ENCODE peak calls at places on chromosomes 12 and 14, in eight cellular contexts. K is thyroid gland, E is astrocyte of the spinal cord, S is fibroblast of mammary gland, D is fibroblast of the aortic adventitia, T is H1, W is heart left ventricle, Q is ovary. L is an unnamed sample.

GRCh38 chr12:981176-981828 is 9.7 kb upstream of the ERC1 start:
- DNase-seq in W (no peak), T (no peak), Q (no peak), S (peak), K (no peak), D (no peak), E (peak), L (peak)

GRCh38 chr14:29144598-29144997 is 378.0 kb downstream of the FOXG1 start:
- DNase-seq in T (no peak), S (peak), Q (no peak), D (peak), K (no peak), W (no peak), E (peak), L (peak)

GRCh38 chr14:70654609-70655008 is 12.9 kb downstream of the TTC9 start:
- DNase-seq in T (no peak), D (no peak), K (no peak), E (peak), Q (no peak), S (peak), W (no peak), L (no peak)

GRCh38 chr12:15806826-15807225 is 17.6 kb upstream of the EPS8 start:
- DNase-seq in D (no peak), Q (no peak), T (no peak), S (no peak), W (no peak), E (no peak), K (no peak), L (no peak)

GRCh38 chr12:132530451-132530850 is 40.5 kb downstream of the FBRSL1 start:
- DNase-seq in Q (no peak), D (no peak), W (no peak), T (no peak), E (no peak), S (no peak), K (no peak), L (no peak)

GRCh38 chr14:30108975-30109700 is 181.5 kb upstream of the PRKD1 start:
- DNase-seq in K (no peak), W (no peak), D (no peak), S (peak), E (no peak), Q (no peak), T (no peak), L (peak)

GRCh38 chr14:100867631-100868315 is 35.7 kb downstream of the RTL1 start:
- DNase-seq in S (no peak), W (peak), D (no peak), Q (peak), K (no peak), E (no peak), T (no peak), L (no peak)

GRCh38 chr12:51371295-51371953 is 19.8 kb downstream of the GALNT6 start:
- DNase-seq in Q (peak), D (peak), K (peak), T (no peak), W (peak), E (peak), S (peak), L (peak)

GRCh38 chr12:46354111-46354798 is 18.3 kb downstream of the SLC38A2 start:
- DNase-seq in S (no peak), T (no peak), Q (no peak), K (no peak), W (no peak), D (no peak), E (no peak), L (no peak)

GRCh38 chr14:23569443-23570151 is 2.0 kb upstream of the AP1G2 start:
- DNase-seq in Q (no peak), E (no peak), K (no peak), D (no peak), T (no peak), S (no peak), W (no peak), L (no peak)

GRCh38 chr12:42791399-42791798 is 201.9 kb upstream of the PRICKLE1 start:
- DNase-seq in W (no peak), T (no peak), K (no peak), Q (no peak), D (no peak), S (no peak), E (no peak), L (no peak)

GRCh38 chr14:87231336-87232026 is 761.5 kb downstream of the GALC start:
- DNase-seq in K (no peak), E (peak), S (no peak), D (no peak), W (no peak), Q (no peak), T (no peak), L (no peak)

GRCh38 chr14:22390824-22391461 is 198.1 kb downstream of the DAD1 start:
- DNase-seq in S (no peak), D (no peak), T (no peak), E (no peak), K (no peak), W (no peak), Q (no peak), L (no peak)

GRCh38 chr14:95157987-95158712 is 821 bp upstream of the DICER1 start:
- DNase-seq in T (no peak), D (no peak), E (no peak), W (no peak), Q (peak), S (no peak), K (no peak), L (no peak)

GRCh38 chr12:91205791-91206190 is 23.2 kb upstream of the DCN start:
- DNase-seq in T (no peak), E (no peak), W (no peak), Q (no peak), D (no peak), S (no peak), K (no peak), L (no peak)

GRCh38 chr12:127127887-127128286 is 1139.1 kb upstream of the TMEM132C start:
- DNase-seq in D (no peak), T (no peak), Q (no peak), S (no peak), W (no peak), E (no peak), K (no peak), L (no peak)

GRCh38 chr14:55277972-55278740 is 6.9 kb downstream of the FBXO34 start:
- DNase-seq in D (no peak), K (no peak), W (no peak), E (no peak), Q (no peak), S (no peak), T (no peak), L (no peak)

GRCh38 chr12:30755395-30755762 is 628 bp upstream of the CAPRIN2 start:
- DNase-seq in Q (no peak), W (no peak), E (no peak), T (no peak), S (no peak), K (no peak), D (no peak), L (no peak)

GRCh38 chr12:30756074-30756473 is 1.3 kb upstream of the CAPRIN2 start:
- DNase-seq in D (no peak), Q (peak), K (no peak), E (no peak), T (no peak), S (no peak), W (no peak), L (no peak)

GRCh38 chr12:30753761-30754382 is 879 bp downstream of the CAPRIN2 start:
- DNase-seq in Q (no peak), S (peak), K (no peak), D (peak), E (peak), T (no peak), W (no peak), L (peak)

GRCh38 chr12:30754383-30754749 is 385 bp downstream of the CAPRIN2 start:
- DNase-seq in D (no peak), E (no peak), W (no peak), K (no peak), Q (no peak), S (no peak), T (no peak), L (no peak)

DNA sequence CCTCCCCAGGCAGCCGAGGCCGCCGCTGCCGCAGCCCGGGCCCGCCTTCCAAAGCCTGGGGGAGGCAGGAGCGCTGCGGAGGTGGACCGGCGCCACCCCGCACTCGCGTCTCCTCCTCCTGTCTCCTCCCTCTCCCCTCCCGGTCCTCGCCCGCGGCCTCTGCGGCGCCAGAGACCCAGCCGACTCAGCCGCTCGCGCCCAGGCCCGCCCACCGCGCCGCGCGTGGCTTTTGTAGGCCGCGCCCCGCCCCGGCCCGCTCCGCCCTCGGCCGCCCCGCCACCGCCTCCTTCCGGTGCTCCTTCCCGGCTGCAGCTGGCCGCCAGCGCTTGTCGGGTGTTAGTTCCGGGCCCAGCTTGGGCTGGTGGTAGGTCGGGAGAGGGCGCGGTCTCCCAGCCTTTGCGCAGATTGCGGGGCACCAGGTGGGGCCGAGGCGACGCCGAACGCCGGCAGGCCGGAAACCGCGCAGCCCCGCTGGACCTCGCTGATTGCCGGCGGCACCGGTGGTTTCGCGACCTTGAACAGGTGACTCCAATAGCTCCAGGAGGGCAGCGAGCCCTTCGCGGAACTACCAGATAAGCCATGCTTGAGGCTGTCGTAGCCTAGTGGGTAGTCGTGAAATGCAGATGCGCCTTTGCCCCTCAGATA is at the start of gene CAPRIN2:
- DNase-seq in D (peak), T (peak), K (peak), S (peak), E (peak), Q (peak), W (peak), L (peak)
- TF ChIP-seq CTCF in D (peak), T (peak), K (peak), S (no peak), E (peak), Q (no peak), W (peak), L (no peak)

GRCh38 chr14:34933301-34933700 is 49.5 kb upstream of the SRP54 start:
- DNase-seq in S (peak), D (no peak), K (no peak), T (no peak), W (no peak), E (no peak), Q (no peak), L (no peak)
- TF ChIP-seq CTCF in S (no peak), D (no peak), K (no peak), T (no peak), W (no peak), E (no peak), Q (no peak), L (no peak)

GRCh38 chr12:63304844-63305243 is 153.8 kb upstream of the AVPR1A start:
- DNase-seq in S (peak), E (no peak), K (no peak), W (no peak), Q (no peak), D (no peak), T (no peak), L (no peak)

GRCh38 chr12:63302941-63303536 is 152.0 kb upstream of the AVPR1A start:
- DNase-seq in T (no peak), D (no peak), Q (no peak), K (no peak), W (no peak), E (no peak), S (no peak), L (no peak)

GRCh38 chr12:63298386-63298930 is 147.5 kb upstream of the AVPR1A start:
- DNase-seq in T (no peak), K (no peak), S (no peak), Q (no peak), D (no peak), W (no peak), E (no peak), L (peak)

GRCh38 chr12:63302269-63302940 is 151.4 kb upstream of the AVPR1A start:
- DNase-seq in S (no peak), Q (no peak), E (no peak), D (no peak), K (no peak), W (no peak), T (no peak), L (no peak)

GRCh38 chr12:63301311-63301710 is 150.3 kb upstream of the AVPR1A start:
- DNase-seq in K (no peak), D (no peak), S (no peak), W (no peak), E (peak), Q (no peak), T (no peak), L (no peak)
- TF ChIP-seq CTCF in K (no peak), D (no peak), S (no peak), W (no peak), E (no peak), Q (no peak), T (no peak), L (no peak)

GRCh38 chr14:58805605-58806358 is 168.0 kb downstream of the DACT1 start:
- DNase-seq in K (no peak), Q (no peak), D (peak), E (peak), W (no peak), S (peak), T (no peak), L (peak)
- TF ChIP-seq CTCF in K (no peak), Q (no peak), D (no peak), E (no peak), W (no peak), S (no peak), T (no peak), L (no peak)

DNA sequence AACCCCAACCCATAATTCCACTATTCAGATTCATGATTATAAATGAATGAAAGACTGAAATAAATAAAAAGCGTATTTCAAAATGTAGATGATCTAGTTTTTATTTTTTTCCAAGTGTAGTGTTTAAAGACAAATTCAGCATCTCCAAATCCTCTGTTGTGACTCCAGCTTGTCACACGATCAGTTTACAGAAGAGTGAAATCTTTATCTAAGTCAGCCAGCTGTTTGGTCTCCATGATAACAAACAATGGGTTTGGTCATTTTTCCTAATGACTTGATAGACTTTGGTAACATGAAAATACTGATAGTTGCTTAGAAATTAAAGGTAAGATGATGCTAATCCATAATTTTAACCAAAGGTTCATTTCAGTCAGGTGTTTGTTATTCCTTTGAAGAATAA is 114.5 kb upstream of the RASSF8 start:
- DNase-seq in Q (no peak), W (no peak), T (no peak), E (no peak), K (no peak), D (no peak), S (no peak), L (no peak)
- TF ChIP-seq CTCF in Q (no peak), W (no peak), T (no peak), E (no peak), K (no peak), D (no peak), S (no peak), L (no peak)

GRCh38 chr12:82470906-82471512 is 112.7 kb downstream of the METTL25 start:
- DNase-seq in D (no peak), T (no peak), K (no peak), W (no peak), S (peak), E (no peak), Q (no peak), L (peak)
- TF ChIP-seq CTCF in D (no peak), T (no peak), K (no peak), W (no peak), S (no peak), E (no peak), Q (no peak), L (no peak)

GRCh38 chr14:104304451-104305351 is 166.3 kb downstream of the KIF26A start:
- DNase-seq in S (no peak), E (no peak), W (no peak), D (no peak), K (no peak), T (no peak), Q (no peak), L (no peak)

GRCh38 chr14:104301731-104302460 is 163.5 kb downstream of the KIF26A start:
- DNase-seq in W (no peak), K (no peak), T (no peak), S (no peak), D (no peak), E (no peak), Q (no peak), L (no peak)

GRCh38 chr14:104299993-104300761 is 161.8 kb downstream of the KIF26A start:
- DNase-seq in W (peak), D (no peak), T (no peak), K (no peak), Q (no peak), S (no peak), E (no peak), L (no peak)

GRCh38 chr14:104303705-104304425 is 165.5 kb downstream of the KIF26A start:
- DNase-seq in S (no peak), E (no peak), W (no peak), T (no peak), K (no peak), Q (no peak), D (no peak), L (no peak)

DNA sequence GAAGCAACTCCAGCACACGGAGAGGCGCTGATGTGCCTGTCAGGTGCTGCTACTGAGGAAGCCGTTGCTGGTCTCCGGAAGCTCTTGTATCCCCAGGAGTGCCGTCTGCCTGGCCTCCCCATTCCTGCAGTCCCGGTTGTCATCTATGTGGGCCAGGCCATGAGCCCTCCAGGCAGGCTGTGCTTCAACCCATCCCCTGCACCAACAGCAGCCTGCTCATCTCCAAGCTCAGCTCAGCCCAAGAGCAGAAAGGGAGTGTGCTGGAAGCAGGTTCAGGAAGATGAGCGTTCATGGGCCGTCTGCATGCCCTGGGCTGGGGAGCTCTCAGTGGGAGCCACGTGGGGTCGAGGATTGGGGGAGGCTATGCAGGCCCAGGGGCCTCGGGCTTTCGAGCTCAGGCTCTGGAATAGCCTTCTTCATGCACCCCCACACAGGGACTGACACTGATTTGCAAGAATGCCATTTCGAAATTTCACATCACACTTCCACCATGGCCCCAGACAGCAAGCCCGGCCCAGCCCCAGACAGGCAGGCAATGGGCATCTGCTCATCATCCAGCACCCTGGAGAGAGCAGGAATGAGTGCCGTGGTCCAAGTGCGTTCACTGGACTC is 164.5 kb downstream of the KIF26A start:
- DNase-seq in K (no peak), Q (no peak), D (no peak), E (no peak), T (no peak), S (no peak), W (no peak), L (no peak)
- TF ChIP-seq CTCF in K (no peak), Q (no peak), D (no peak), E (no peak), T (no peak), S (no peak), W (no peak), L (no peak)

GRCh38 chr12:70002097-70002911 is 177.3 kb downstream of the MYRFL start:
- DNase-seq in E (no peak), Q (peak), K (peak), S (no peak), D (peak), T (no peak), W (peak), L (no peak)

GRCh38 chr12:69998011-69998410 is 173.0 kb downstream of the MYRFL start:
- DNase-seq in W (no peak), T (no peak), D (peak), K (no peak), E (no peak), Q (no peak), S (no peak), L (no peak)

GRCh38 chr12:69998922-69999321 is 173.9 kb downstream of the MYRFL start:
- DNase-seq in W (no peak), E (no peak), K (no peak), D (no peak), Q (no peak), S (no peak), T (no peak), L (no peak)

GRCh38 chr12:69996722-69997121 is 171.7 kb downstream of the MYRFL start:
- DNase-seq in K (no peak), T (no peak), Q (no peak), E (no peak), S (no peak), D (no peak), W (no peak), L (no peak)

GRCh38 chr12:69999561-69999960 is 174.5 kb downstream of the MYRFL start:
- DNase-seq in W (no peak), Q (no peak), K (no peak), S (no peak), T (no peak), D (no peak), E (no peak), L (no peak)
- TF ChIP-seq CTCF in W (no peak), Q (no peak), K (no peak), S (no peak), T (no peak), D (no peak), E (no peak), L (no peak)